ENCODE peak calls at places on chromosomes 3 and 15, in six cellular contexts. Z, I, G, K, H and F are unnamed samples.

GRCh38 chr3:146503459-146504202 is 34.3 kb upstream of the PLSCR2 start:
- DNase-seq in K (no peak), G (no peak), Z (no peak), I (no peak), H (no peak), F (no peak)

GRCh38 chr3:190318666-190319065 is 3.6 kb downstream of the CLDN1 start:
- DNase-seq in Z (no peak), H (no peak), G (no peak), I (no peak), K (no peak), F (no peak)

GRCh38 chr3:168888781-168889180 is 774.7 kb downstream of the MECOM start:
- DNase-seq in I (no peak), H (no peak), K (no peak), Z (no peak), G (no peak), F (no peak)

GRCh38 chr3:58628823-58629562 is 37.6 kb downstream of the FAM3D start:
- DNase-seq in I (no peak), Z (no peak), K (no peak), G (peak), H (no peak), F (no peak)

GRCh38 chr15:28182731-28183130 is 83.6 kb upstream of the OCA2 start:
- DNase-seq in H (no peak), K (no peak), G (no peak), Z (no peak), I (no peak), F (no peak)

GRCh38 chr15:101115318-101115886 is 136.4 kb downstream of the CHSY1 start:
- DNase-seq in Z (no peak), H (no peak), I (no peak), K (no peak), G (no peak), F (no peak)

GRCh38 chr15:25787855-25788521 is 75.1 kb downstream of the ATP10A start:
- DNase-seq in Z (no peak), I (no peak), G (no peak), H (no peak), K (no peak), F (no peak)

GRCh38 chr3:151768393-151768930 is 34.7 kb downstream of the AADACL2 start:
- DNase-seq in H (no peak), Z (no peak), K (no peak), I (no peak), G (no peak), F (no peak)

GRCh38 chr15:39887832-39888231 is 32.2 kb downstream of the GPR176 start:
- DNase-seq in G (no peak), Z (no peak), I (no peak), K (no peak), H (no peak), F (no peak)

GRCh38 chr15:95170587-95171380 is 939.4 kb downstream of the MCTP2 start:
- DNase-seq in Z (no peak), I (no peak), K (no peak), G (no peak), H (no peak), F (no peak)

GRCh38 chr15:57298204-57298603 is 78.1 kb upstream of the CGNL1 start:
- DNase-seq in G (no peak), K (no peak), Z (no peak), I (no peak), H (no peak), F (no peak)